ENCODE peak calls at places on chromosomes 12 and 14, in six cellular contexts. Q is effector CD8-positive, alpha-beta T cell; E is mucosa of descending colon; S is WERI-Rb-1; Y is NCI-H1092 treated with DMSO at 0.1 percent for 48 hours; F is NCI-H69. H is an unnamed sample.
A peak's percentile ranks its signal among the peaks of the same experiment; 100 is the strongest.

GRCh38 chr14:105197274-105197673 is 16.2 kb upstream of the NUDT14 start:
- DNase-seq in Y (no peak), E (no peak), Q (no peak), S (no peak), F (peak; percentile 72), H (no peak)

GRCh38 chr12:120267736-120268135 is 2.2 kb upstream of the PXN start:
- DNase-seq in E (no peak), F (no peak), Y (no peak), Q (no peak), S (no peak), H (no peak)

GRCh38 chr12:109169676-109170075 is 53.3 kb downstream of the ACACB start:
- DNase-seq in E (no peak), Q (no peak), S (no peak), Y (no peak), F (no peak), H (no peak)

GRCh38 chr12:108633081-108633533 is 587 bp downstream of the SELPLG start:
- DNase-seq in S (no peak), Y (no peak), F (no peak), E (no peak), Q (no peak), H (no peak)

GRCh38 chr14:88323520-88324199 is 591 bp upstream of the KCNK10 start:
- DNase-seq in F (peak; percentile 89), Y (peak; percentile 46), S (peak; percentile 57), Q (no peak), E (no peak), H (peak; percentile 59)

GRCh38 chr12:68225576-68226476 is at the start of gene IL26:
- DNase-seq in Y (no peak), Q (no peak), E (no peak), S (no peak), F (no peak), H (no peak)

GRCh38 chr12:94795520-94795919 is 145.2 kb upstream of the TMCC3 start:
- DNase-seq in Q (no peak), E (no peak), Y (no peak), F (no peak), S (no peak), H (peak; percentile 6)

GRCh38 chr14:102622262-102622885 is 29.9 kb downstream of the RCOR1 start:
- DNase-seq in F (no peak), Q (no peak), E (no peak), Y (no peak), S (no peak), H (peak; percentile 58)

GRCh38 chr14:35786856-35787255 is 22.2 kb downstream of the RALGAPA1 start:
- DNase-seq in S (no peak), E (no peak), Y (no peak), Q (no peak), F (no peak), H (no peak)

GRCh38 chr12:48002773-48003218 is 1.5 kb downstream of the COL2A1 start:
- DNase-seq in Q (no peak), Y (peak; percentile 52), F (peak; percentile 91), E (no peak), S (peak; percentile 73), H (peak; percentile 42)

GRCh38 chr14:76309572-76310551 is 66.1 kb upstream of the ESRRB start:
- DNase-seq in F (no peak), S (no peak), Q (no peak), Y (no peak), E (no peak), H (no peak)

GRCh38 chr12:47302111-47302597 is 222.4 kb upstream of the AMIGO2 start:
- DNase-seq in F (peak; percentile 65), Y (no peak), E (no peak), Q (no peak), S (no peak), H (no peak)

GRCh38 chr12:113462117-113462774 is 9.4 kb downstream of the LHX5 start:
- DNase-seq in Q (peak; percentile 37), F (peak; percentile 67), Y (peak; percentile 69), E (peak; percentile 71), S (peak; percentile 90), H (peak; percentile 87)

GRCh38 chr14:61911534-61911933 is 149.3 kb downstream of the SNAPC1 start:
- DNase-seq in Y (no peak), E (no peak), F (peak; percentile 75), Q (no peak), S (no peak), H (no peak)

GRCh38 chr14:68312884-68313725 is 479.8 kb downstream of the ZFP36L1 start:
- DNase-seq in Q (no peak), E (no peak), Y (no peak), S (no peak), F (no peak), H (no peak)

GRCh38 chr12:91413591-91413990 is 231.0 kb upstream of the DCN start:
- DNase-seq in Y (no peak), Q (no peak), E (no peak), F (peak; percentile 63), S (no peak), H (no peak)

GRCh38 chr12:45681469-45681868 is 48.0 kb upstream of the ARID2 start:
- DNase-seq in Y (no peak), Q (no peak), S (no peak), F (no peak), E (no peak), H (no peak)

GRCh38 chr14:91835920-91836843 is 31.2 kb downstream of the TC2N start:
- DNase-seq in S (peak; percentile 93), Y (peak; percentile 14), F (peak; percentile 91), E (peak; percentile 92), Q (peak; percentile 91), H (peak; percentile 75)

GRCh38 chr12:32108829-32109228 is 2.2 kb downstream of the BICD1 start:
- DNase-seq in Q (no peak), F (peak; percentile 80), S (no peak), E (no peak), Y (no peak), H (peak; percentile 18)

GRCh38 chr12:68222336-68222735 is 3.3 kb downstream of the IL26 start:
- DNase-seq in F (peak; percentile 87), E (no peak), Y (peak; percentile 10), Q (no peak), S (no peak), H (peak; percentile 47)

GRCh38 chr14:20797159-20797558 is 5.5 kb downstream of the RNASE1 start:
- DNase-seq in Y (no peak), S (no peak), F (no peak), E (no peak), Q (no peak), H (no peak)

GRCh38 chr12:23855813-23856212 is 93.7 kb downstream of the SOX5 start:
- DNase-seq in Q (no peak), E (no peak), F (no peak), Y (no peak), S (no peak), H (no peak)

GRCh38 chr12:80442426-80443222 is 1.4 kb upstream of the PTPRQ start:
- DNase-seq in S (no peak), E (no peak), F (peak; percentile 52), Q (no peak), Y (no peak), H (no peak)

GRCh38 chr12:98606367-98606985 is 13.0 kb downstream of the SLC25A3 start:
- DNase-seq in Y (no peak), S (no peak), F (no peak), E (no peak), Q (no peak), H (no peak)

GRCh38 chr12:10213168-10214130 is 772 bp downstream of the GABARAPL1 start:
- DNase-seq in E (peak; percentile 79), F (no peak), S (peak; percentile 56), Y (peak; percentile 33), Q (peak; percentile 58), H (peak; percentile 79)

GRCh38 chr14:43887523-43887922 is 619.6 kb downstream of the FSCB start:
- DNase-seq in F (no peak), E (no peak), Y (no peak), Q (no peak), S (no peak), H (no peak)

GRCh38 chr12:54439521-54440255 is 20.6 kb upstream of the ITGA5 start:
- DNase-seq in S (no peak), E (no peak), Q (no peak), F (peak; percentile 67), Y (peak; percentile 66), H (peak; percentile 75)

GRCh38 chr12:69738351-69739286 is at the start of gene RAB3IP:
- DNase-seq in E (peak; percentile 94), Y (peak; percentile 67), S (peak; percentile 90), F (peak; percentile 89), Q (peak; percentile 91), H (peak; percentile 91)

GRCh38 chr12:27549231-27549800 is 25.3 kb downstream of the PPFIBP1 start:
- DNase-seq in Y (no peak), F (no peak), Q (no peak), E (no peak), S (no peak), H (no peak)

GRCh38 chr14:59217011-59217410 is 28.5 kb downstream of the DAAM1 start:
- DNase-seq in E (no peak), S (no peak), F (no peak), Y (no peak), Q (no peak), H (no peak)

GRCh38 chr14:57576498-57576897 is 82.8 kb upstream of the CCDC198 start:
- DNase-seq in E (no peak), F (no peak), Y (no peak), Q (no peak), S (no peak), H (peak; percentile 78)

GRCh38 chr12:51163795-51164194 is 9.1 kb downstream of the TFCP2 start:
- DNase-seq in Q (no peak), Y (no peak), F (no peak), E (no peak), S (no peak), H (no peak)